ENCODE peak calls at places on chromosomes 16 and 17, in five cellular contexts. S is T-helper 1 cell, W is NCI-H748 treated with DMSO at 0.1 percent for 48 hours, T is tibial nerve, E is EL. B is an unnamed sample.

GRCh38 chr17:10649031-10649430 is 8.1 kb downstream of the MYH3 start:
- DNase-seq in E (peak; percentile 49), W (no peak), S (no peak), T (no peak), B (no peak)

GRCh38 chr17:20284575-20284974 is 182.8 kb downstream of the LGALS9B start:
- DNase-seq in W (no peak), T (no peak), S (no peak), E (no peak), B (no peak)

GRCh38 chr17:41972571-41973411 is 6.2 kb downstream of the CNP start:
- DNase-seq in E (no peak), S (no peak), W (no peak), T (no peak), B (no peak)

GRCh38 chr16:87587636-87588035 is 14.7 kb upstream of the JPH3 start:
- DNase-seq in W (no peak), S (no peak), T (no peak), E (no peak), B (no peak)

GRCh38 chr17:66675991-66676371 is 158.9 kb upstream of the CACNG5 start:
- DNase-seq in W (no peak), E (no peak), T (peak; percentile 38), S (no peak), B (no peak)

GRCh38 chr16:4830408-4830807 is 16.7 kb downstream of the GLYR1 start:
- DNase-seq in W (no peak), E (no peak), T (no peak), S (no peak), B (no peak)

GRCh38 chr16:47664653-47665325 is 203.7 kb downstream of the PHKB start:
- DNase-seq in T (no peak), W (no peak), E (no peak), S (no peak), B (no peak)

GRCh38 chr16:31331807-31332301 is 23.1 kb upstream of the ITGAX start:
- DNase-seq in E (no peak), T (no peak), S (no peak), W (no peak), B (no peak)

GRCh38 chr17:49076575-49077384 is 55.8 kb upstream of the B4GALNT2 start:
- DNase-seq in S (no peak), T (no peak), W (no peak), E (peak; percentile 85), B (peak; percentile 88)

GRCh38 chr16:8583199-8583598 is 7.1 kb downstream of the TMEM114 start:
- DNase-seq in W (no peak), S (no peak), E (peak; percentile 15), T (no peak), B (no peak)

GRCh38 chr17:15516150-15516549 is 47.1 kb downstream of the TVP23C start:
- DNase-seq in T (no peak), S (no peak), E (peak; percentile 73), W (no peak), B (peak; percentile 80)

GRCh38 chr16:15493416-15494181 is 59.2 kb downstream of the BMERB1 start:
- DNase-seq in W (no peak), S (no peak), T (no peak), E (peak; percentile 53), B (peak; percentile 40)

GRCh38 chr17:1644493-1645206 is 882 bp downstream of the SCARF1 start:
- DNase-seq in W (no peak), S (no peak), E (peak; percentile 76), T (no peak), B (peak; percentile 60)

GRCh38 chr17:40443988-40444899 is 994 bp downstream of the IGFBP4 start:
- DNase-seq in W (no peak), E (peak; percentile 38), T (no peak), S (no peak), B (peak; percentile 40)

GRCh38 chr16:29023279-29024278 is 38.7 kb downstream of the LAT start:
- DNase-seq in W (no peak), S (no peak), E (peak; percentile 36), T (no peak), B (no peak)

GRCh38 chr17:1686086-1686485 is 1.4 kb upstream of the PRPF8 start:
- DNase-seq in T (no peak), S (no peak), E (no peak), W (no peak), B (no peak)

GRCh38 chr17:50194441-50195195 is 6.8 kb downstream of the COL1A1 start:
- DNase-seq in E (no peak), W (no peak), S (no peak), T (no peak), B (no peak)

GRCh38 chr17:50110591-50111349 is 15.6 kb downstream of the PDK2 start:
- DNase-seq in W (no peak), E (no peak), S (no peak), T (no peak), B (no peak)

GRCh38 chr16:17206712-17207111 is 264.0 kb downstream of the XYLT1 start:
- DNase-seq in W (no peak), T (no peak), S (no peak), E (no peak), B (no peak)

GRCh38 chr16:12111819-12112218 is 135.3 kb downstream of the SNX29 start:
- DNase-seq in S (no peak), T (no peak), W (no peak), E (no peak), B (no peak)

B was measured in endothelial cell of umbilical vein.